ENCODE peak calls at places on chromosomes 7 and 10, in nine cellular contexts. Y is epithelial cell of esophagus; R is Right ventricle myocardium inferior; P is NCI-H1417; B is activated naive CD4-positive, alpha-beta T cell; U is activated CD4-positive, alpha-beta T cell treated with anti-CD3 and anti-CD28 coated beads for 24 hours; O is hypothalamus; F is HuH-7.5; H is colonic mucosa. J is an unnamed sample.
A peak's percentile ranks its signal among the peaks of the same experiment; 100 is the strongest.

GRCh38 chr7:70595741-70596574 is 536.0 kb upstream of the GALNT17 start:
- DNase-seq in Y (peak; percentile 55), R (no peak), P (peak; percentile 91), B (no peak), U (no peak), O (no peak), F (no peak), H (peak; percentile 70), J (peak; percentile 80)

GRCh38 chr7:98315318-98315993 is 34.0 kb downstream of the BRI3 start:
- DNase-seq in Y (no peak), R (no peak), P (no peak), B (no peak), U (no peak), O (no peak), F (no peak), H (no peak), J (no peak)

GRCh38 chr10:79562135-79562756 is 2.0 kb upstream of the SFTPA2 start:
- DNase-seq in Y (peak; percentile 69), R (peak; percentile 71), P (peak; percentile 25), B (peak; percentile 19), U (peak; percentile 30), O (peak; percentile 56), F (peak; percentile 41), H (peak; percentile 81), J (peak; percentile 65)

GRCh38 chr10:113357688-113358306 is 195.1 kb upstream of the HABP2 start:
- DNase-seq in Y (no peak), R (no peak), P (peak; percentile 30), B (no peak), U (no peak), O (no peak), F (no peak), H (no peak), J (peak; percentile 6)

GRCh38 chr7:129150199-129150996 is 5.9 kb downstream of the TSPAN33 start:
- DNase-seq in Y (no peak), R (peak; percentile 64), P (no peak), B (no peak), U (no peak), O (no peak), F (no peak), H (no peak), J (no peak)

GRCh38 chr7:105830405-105831218 is 45.8 kb downstream of the ATXN7L1 start:
- DNase-seq in Y (peak; percentile 83), R (no peak), P (no peak), B (no peak), U (no peak), O (no peak), F (peak; percentile 19), H (no peak), J (no peak)

GRCh38 chr7:85172530-85172941 is 14.3 kb downstream of the SEMA3D start:
- DNase-seq in Y (peak; percentile 58), R (no peak), P (no peak), B (no peak), U (no peak), O (peak; percentile 6), F (no peak), H (no peak), J (no peak)

GRCh38 chr7:81155654-81156373 is 237.0 kb upstream of the SEMA3C start:
- DNase-seq in Y (no peak), R (no peak), P (peak; percentile 26), B (no peak), U (no peak), O (no peak), F (peak; percentile 16), H (no peak), J (no peak)

GRCh38 chr10:66917104-66917503 is 8.7 kb upstream of the LRRTM3 start:
- DNase-seq in Y (no peak), R (no peak), P (no peak), B (no peak), U (no peak), O (no peak), F (no peak), H (no peak), J (no peak)

GRCh38 chr10:78028438-78029293 is 649 bp downstream of the POLR3A start:
- DNase-seq in Y (peak; percentile 32), R (no peak), P (no peak), B (no peak), U (no peak), O (no peak), F (no peak), H (no peak), J (peak; percentile 47)

GRCh38 chr7:93016681-93017349 is 101.0 kb downstream of the SAMD9 start:
- DNase-seq in Y (no peak), R (no peak), P (no peak), B (no peak), U (no peak), O (no peak), F (no peak), H (no peak), J (no peak)

GRCh38 chr10:72693599-72693915 is 1.6 kb downstream of the MCU start:
- DNase-seq in Y (no peak), R (no peak), P (no peak), B (no peak), U (no peak), O (no peak), F (no peak), H (no peak), J (no peak)

GRCh38 chr7:41333506-41333905 is 369.4 kb downstream of the INHBA start:
- DNase-seq in Y (no peak), R (no peak), P (no peak), B (no peak), U (no peak), O (no peak), F (no peak), H (no peak), J (no peak)

GRCh38 chr10:113438660-113439059 is 114.2 kb upstream of the HABP2 start:
- DNase-seq in Y (peak; percentile 57), R (no peak), P (no peak), B (no peak), U (no peak), O (no peak), F (no peak), H (no peak), J (no peak)

GRCh38 chr7:14787551-14787950 is 115.0 kb downstream of the DGKB start:
- DNase-seq in Y (no peak), R (no peak), P (no peak), B (no peak), U (no peak), O (no peak), F (no peak), H (no peak), J (no peak)

GRCh38 chr7:149075286-149075685 is 15.2 kb downstream of the ZNF786 start:
- DNase-seq in Y (no peak), R (no peak), P (no peak), B (no peak), U (no peak), O (no peak), F (no peak), H (no peak), J (no peak)

GRCh38 chr10:122640921-122641320 is 58.7 kb downstream of the C10orf120 start:
- DNase-seq in Y (no peak), R (no peak), P (no peak), B (no peak), U (no peak), O (no peak), F (no peak), H (no peak), J (no peak)

GRCh38 chr7:150380463-150380862 is 1.3 kb downstream of the ZNF775 start:
- DNase-seq in Y (no peak), R (no peak), P (no peak), B (no peak), U (no peak), O (no peak), F (no peak), H (no peak), J (no peak)

GRCh38 chr7:149743481-149743880 is 29.9 kb downstream of the ZNF467 start:
- DNase-seq in Y (no peak), R (no peak), P (no peak), B (no peak), U (no peak), O (no peak), F (no peak), H (no peak), J (no peak)

GRCh38 chr10:18659784-18660561 is 742 bp downstream of the ARL5B start:
- DNase-seq in Y (peak; percentile 93), R (no peak), P (peak; percentile 75), B (no peak), U (no peak), O (no peak), F (no peak), H (peak; percentile 85), J (peak; percentile 77)

GRCh38 chr10:30219977-30220751 is 128.9 kb downstream of the MTPAP start:
- DNase-seq in Y (peak; percentile 85), R (no peak), P (peak; percentile 2), B (no peak), U (no peak), O (no peak), F (peak; percentile 14), H (no peak), J (peak; percentile 29)

GRCh38 chr7:131898418-131898817 is 342.0 kb upstream of the PODXL start:
- DNase-seq in Y (no peak), R (no peak), P (no peak), B (no peak), U (no peak), O (no peak), F (no peak), H (no peak), J (no peak)

GRCh38 chr7:1458676-1459511 is at the start of gene MICALL2:
- DNase-seq in Y (peak; percentile 85), R (peak; percentile 89), P (peak; percentile 62), B (no peak), U (no peak), O (peak; percentile 60), F (peak; percentile 83), H (peak; percentile 80), J (peak; percentile 63)

GRCh38 chr7:73789051-73789450 is 19.0 kb upstream of the CLDN3 start:
- DNase-seq in Y (no peak), R (no peak), P (no peak), B (no peak), U (no peak), O (no peak), F (no peak), H (no peak), J (no peak)

GRCh38 chr10:12193193-12193592 is 2.5 kb downstream of the NUDT5 start:
- DNase-seq in Y (peak; percentile 77), R (no peak), P (no peak), B (no peak), U (no peak), O (no peak), F (no peak), H (no peak), J (no peak)

GRCh38 chr7:105010538-105011523 is 3.2 kb upstream of the KMT2E start:
- DNase-seq in Y (peak; percentile 32), R (no peak), P (no peak), B (no peak), U (no peak), O (no peak), F (no peak), H (no peak), J (no peak)

GRCh38 chr10:63707254-63707910 is 186.2 kb downstream of the REEP3 start:
- DNase-seq in Y (peak; percentile 98), R (no peak), P (peak; percentile 30), B (no peak), U (peak; percentile 8), O (no peak), F (no peak), H (no peak), J (no peak)

GRCh38 chr10:84179059-84179710 is 5.6 kb downstream of the GPR15LG start:
- DNase-seq in Y (peak; percentile 100), R (no peak), P (peak; percentile 66), B (no peak), U (no peak), O (peak; percentile 26), F (no peak), H (no peak), J (peak; percentile 67)

GRCh38 chr10:60185426-60185825 is 204.2 kb downstream of the ANK3 start:
- DNase-seq in Y (peak; percentile 55), R (no peak), P (no peak), B (no peak), U (no peak), O (no peak), F (no peak), H (no peak), J (no peak)

GRCh38 chr10:132737390-132738048 is 48.4 kb downstream of the NKX6-2 start:
- DNase-seq in Y (no peak), R (no peak), P (no peak), B (no peak), U (no peak), O (peak; percentile 31), F (no peak), H (no peak), J (no peak)

GRCh38 chr7:101094791-101095375 is 9.6 kb downstream of the TRIM56 start:
- DNase-seq in Y (peak; percentile 66), R (no peak), P (peak; percentile 11), B (no peak), U (peak; percentile 29), O (peak; percentile 17), F (peak; percentile 66), H (peak; percentile 66), J (peak; percentile 49)

J was measured in NCI-H146.